ENCODE peak calls at places on chromosomes 2 and 18, in ten cellular contexts. A is cardiac muscle cell; I is neural progenitor cell; H is CD8-positive, alpha-beta T cell; Z is HFFc6; K is A549; X is GM13976; C is GM23338; S is transverse colon; T is IMR-90. O is an unnamed sample.

GRCh38 chr2:237072067-237072931 is 13.4 kb upstream of the COPS8 start:
- DNase-seq in A (peak), I (peak), H (peak), Z (peak), K (peak), X (peak), C (peak), S (peak), T (peak), O (peak)

GRCh38 chr2:240611601-240612210 is 13.6 kb upstream of the GPR35 start:
- DNase-seq in A (no peak), I (no peak), H (no peak), Z (no peak), K (no peak), X (no peak), C (no peak), S (no peak), T (no peak), O (no peak)

GRCh38 chr2:5560981-5561380 is 131.2 kb upstream of the SOX11 start:
- DNase-seq in A (no peak), I (no peak), H (no peak), Z (no peak), K (no peak), X (no peak), C (no peak), S (no peak), T (peak), O (no peak)

GRCh38 chr2:191682148-191682547 is 4.2 kb downstream of the NABP1 start:
- DNase-seq in A (no peak), I (no peak), H (no peak), Z (no peak), K (no peak), X (no peak), C (no peak), S (no peak), T (peak), O (no peak)

GRCh38 chr2:5691659-5692529 is at the start of gene SOX11:
- DNase-seq in A (peak), I (peak), H (no peak), Z (no peak), K (no peak), X (no peak), C (peak), S (peak), T (peak), O (peak)

GRCh38 chr2:118443596-118443995 is 355.3 kb downstream of the INSIG2 start:
- DNase-seq in A (peak), I (no peak), H (no peak), Z (no peak), K (peak), X (no peak), C (no peak), S (no peak), T (peak), O (no peak)

GRCh38 chr2:228102949-228103348 is 78.5 kb downstream of the SPHKAP start:
- DNase-seq in A (no peak), I (no peak), H (no peak), Z (no peak), K (no peak), X (no peak), C (no peak), S (no peak), T (no peak), O (no peak)

GRCh38 chr2:45923701-45924100 is 272.2 kb downstream of the PRKCE start:
- DNase-seq in A (no peak), I (no peak), H (no peak), Z (no peak), K (no peak), X (no peak), C (no peak), S (no peak), T (no peak), O (no peak)

GRCh38 chr18:57352761-57353136 is 392 bp downstream of the ST8SIA3 start:
- DNase-seq in A (no peak), I (peak), H (no peak), Z (no peak), K (no peak), X (no peak), C (peak), S (no peak), T (no peak), O (peak)

GRCh38 chr18:64405161-64405560 is 256.3 kb upstream of the LINC00305 start:
- DNase-seq in A (peak), I (no peak), H (no peak), Z (no peak), K (no peak), X (no peak), C (no peak), S (no peak), T (peak), O (no peak)

GRCh38 chr18:35588995-35589394 is 7.5 kb downstream of the GALNT1 start:
- DNase-seq in A (no peak), I (peak), H (peak), Z (no peak), K (no peak), X (no peak), C (peak), S (no peak), T (no peak), O (peak)

GRCh38 chr2:41803361-41803760 is 244.5 kb upstream of the PKDCC start:
- DNase-seq in A (no peak), I (no peak), H (no peak), Z (no peak), K (no peak), X (no peak), C (no peak), S (no peak), T (no peak), O (no peak)

GRCh38 chr2:112642961-112643360 is 2.8 kb upstream of the SLC20A1 start:
- DNase-seq in A (no peak), I (no peak), H (no peak), Z (peak), K (no peak), X (no peak), C (no peak), S (no peak), T (no peak), O (no peak)

GRCh38 chr18:24060644-24061043 is 46.1 kb downstream of the TTC39C start:
- DNase-seq in A (peak), I (no peak), H (no peak), Z (no peak), K (no peak), X (no peak), C (no peak), S (no peak), T (peak), O (no peak)

GRCh38 chr2:23419171-23420090 is 34.5 kb downstream of the KLHL29 start:
- DNase-seq in A (no peak), I (no peak), H (no peak), Z (no peak), K (no peak), X (no peak), C (no peak), S (no peak), T (no peak), O (no peak)

GRCh38 chr2:129191530-129191929 is 787.9 kb upstream of the RAB6C start:
- DNase-seq in A (peak), I (peak), H (no peak), Z (no peak), K (no peak), X (no peak), C (peak), S (no peak), T (no peak), O (no peak)

GRCh38 chr2:126864861-126865260 is 33.8 kb upstream of the TEX51 start:
- DNase-seq in A (no peak), I (no peak), H (no peak), Z (no peak), K (peak), X (no peak), C (peak), S (no peak), T (no peak), O (no peak)

GRCh38 chr2:28413152-28413895 is 20.7 kb downstream of the FOSL2 start:
- DNase-seq in A (no peak), I (peak), H (no peak), Z (no peak), K (peak), X (no peak), C (peak), S (peak), T (peak), O (no peak)

GRCh38 chr18:27599202-27599829 is 414.2 kb upstream of the CHST9 start:
- DNase-seq in A (peak), I (peak), H (no peak), Z (peak), K (peak), X (peak), C (peak), S (peak), T (peak), O (peak)

GRCh38 chr2:121008978-121009377 is 273.3 kb downstream of the GLI2 start:
- DNase-seq in A (peak), I (peak), H (no peak), Z (no peak), K (peak), X (no peak), C (peak), S (no peak), T (no peak), O (peak)
- TF ChIP-seq CTCF in A (peak), I (peak), H (no peak), Z (peak), K (peak), X (no peak), C (peak), S (no peak), T (peak), O (peak)

GRCh38 chr2:18855027-18855426 is 265.7 kb upstream of the NT5C1B start:
- DNase-seq in A (peak), I (no peak), H (no peak), Z (peak), K (peak), X (no peak), C (peak), S (no peak), T (peak), O (no peak)
- TF ChIP-seq CTCF in A (peak), I (peak), H (no peak), Z (peak), K (peak), X (no peak), C (peak), S (peak), T (peak), O (peak)

GRCh38 chr2:49715597-49715996 is 561.3 kb upstream of the FSHR start:
- DNase-seq in A (no peak), I (no peak), H (no peak), Z (no peak), K (no peak), X (no peak), C (no peak), S (no peak), T (no peak), O (no peak)

GRCh38 chr2:49714433-49714832 is 560.1 kb upstream of the FSHR start:
- DNase-seq in A (no peak), I (no peak), H (no peak), Z (no peak), K (no peak), X (no peak), C (peak), S (no peak), T (no peak), O (no peak)
- TF ChIP-seq CTCF in A (no peak), I (no peak), H (no peak), Z (no peak), K (no peak), X (no peak), C (peak), S (no peak), T (no peak), O (no peak)

GRCh38 chr18:44901283-44901682 is 220.6 kb downstream of the SETBP1 start:
- DNase-seq in A (no peak), I (no peak), H (no peak), Z (no peak), K (no peak), X (no peak), C (peak), S (no peak), T (no peak), O (no peak)
- TF ChIP-seq CTCF in A (peak), I (peak), H (no peak), Z (peak), K (no peak), X (no peak), C (peak), S (no peak), T (peak), O (no peak)

GRCh38 chr2:96574364-96574763 is 37.8 kb downstream of the ARID5A start:
- DNase-seq in A (no peak), I (no peak), H (no peak), Z (no peak), K (no peak), X (no peak), C (no peak), S (no peak), T (no peak), O (no peak)
- TF ChIP-seq CTCF in A (no peak), I (no peak), H (no peak), Z (peak), K (no peak), X (no peak), C (peak), S (no peak), T (no peak), O (no peak)

DNA sequence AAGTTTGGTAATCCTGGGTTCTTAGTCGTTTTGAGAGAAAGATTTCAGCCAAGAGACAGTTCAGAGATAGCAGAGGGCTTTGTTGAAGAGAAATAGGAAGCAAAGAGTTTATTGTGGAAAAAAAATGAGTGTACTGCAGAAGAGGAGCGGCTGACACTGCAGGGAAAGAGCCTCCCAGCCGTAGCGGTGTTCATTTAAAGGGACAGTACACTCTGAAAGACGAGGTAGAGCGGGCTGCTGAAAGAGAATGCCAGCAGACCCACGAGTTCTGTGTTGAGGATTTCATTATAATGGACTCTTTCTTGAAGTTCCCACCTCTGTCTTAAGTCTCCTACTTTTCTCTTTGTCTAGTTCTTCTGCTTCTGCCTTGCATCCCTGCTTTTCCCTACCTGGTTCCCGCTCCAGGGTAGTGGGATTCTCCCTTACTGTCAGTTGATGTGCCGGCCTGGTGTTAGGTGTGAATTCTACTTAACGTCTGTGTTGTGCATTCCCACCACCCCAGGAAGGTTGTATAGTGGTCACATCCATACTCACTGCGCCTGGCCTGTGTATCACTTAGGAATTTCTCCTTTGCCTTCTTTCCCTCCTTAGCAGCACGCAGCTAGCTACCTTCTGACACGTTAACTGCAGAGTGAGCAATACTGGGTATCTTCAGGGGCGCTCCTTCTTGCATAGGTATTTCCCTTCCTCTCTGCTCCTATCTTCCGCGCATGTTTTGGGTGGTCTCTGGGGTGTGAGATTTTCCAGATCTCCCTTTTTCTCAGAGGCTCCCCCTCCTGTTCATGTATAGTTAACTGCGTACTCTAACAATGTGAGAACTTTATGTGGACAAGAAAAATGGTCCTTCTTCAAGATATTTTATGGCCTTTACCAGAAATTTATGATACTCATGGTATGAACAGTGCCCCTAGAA is 164.5 kb downstream of the PTH2R start:
- DNase-seq in A (no peak), I (peak), H (no peak), Z (no peak), K (no peak), X (no peak), C (peak), S (no peak), T (no peak), O (no peak)
- TF ChIP-seq CTCF in A (no peak), I (peak), H (no peak), Z (no peak), K (no peak), X (no peak), C (peak), S (no peak), T (no peak), O (no peak)

O was measured in endothelial cell.